ENCODE peak calls at places on chromosome 3, in five cellular contexts. V is GM06990, O is Caco-2, M is heart left ventricle, I is transverse colon. F is an unnamed sample.
A peak's percentile ranks its signal among the peaks of the same experiment; 100 is the strongest.

GRCh38 chr3:22542311-22542710 is 660.8 kb upstream of the UBE2E2 start:
- DNase-seq in M (no peak), V (no peak), I (no peak), O (no peak), F (no peak)

GRCh38 chr3:195385526-195385925 is 57.3 kb downstream of the ACAP2 start:
- DNase-seq in M (no peak), O (no peak), I (no peak), V (no peak), F (no peak)

GRCh38 chr3:39183231-39184080 is 8.9 kb downstream of the XIRP1 start:
- DNase-seq in V (no peak), O (no peak), I (no peak), M (no peak), F (no peak)

GRCh38 chr3:178845446-178846118 is 226.0 kb downstream of the ZMAT3 start:
- DNase-seq in M (no peak), I (no peak), V (no peak), O (no peak), F (no peak)

GRCh38 chr3:10515884-10516495 is 10.6 kb upstream of the ATP2B2 start:
- DNase-seq in V (no peak), M (peak; percentile 17), O (peak; percentile 20), I (no peak), F (no peak)

GRCh38 chr3:14319654-14320182 is 82.7 kb upstream of the SLC6A6 start:
- DNase-seq in M (peak; percentile 31), I (peak; percentile 49), O (peak; percentile 85), V (peak; percentile 52), F (peak; percentile 65)

GRCh38 chr3:145959457-145960088 is 201.4 kb downstream of the PLOD2 start:
- DNase-seq in M (no peak), O (no peak), I (no peak), V (no peak), F (no peak)

GRCh38 chr3:20310629-20311028 is 124.6 kb upstream of the SGO1 start:
- DNase-seq in V (no peak), I (no peak), O (no peak), M (peak; percentile 78), F (no peak)

GRCh38 chr3:165640970-165641369 is 196.3 kb downstream of the BCHE start:
- DNase-seq in V (no peak), O (no peak), I (no peak), M (no peak), F (no peak)

GRCh38 chr3:192887701-192888100 is 30.0 kb downstream of the MB21D2 start:
- DNase-seq in I (no peak), M (no peak), O (peak; percentile 57), V (no peak), F (no peak)

GRCh38 chr3:108500728-108501127 is 9.7 kb downstream of the MYH15 start:
- DNase-seq in I (no peak), V (no peak), O (no peak), M (no peak), F (no peak)

GRCh38 chr3:71771126-71771525 is 13.8 kb downstream of the PROK2 start:
- DNase-seq in I (no peak), V (no peak), O (no peak), M (no peak), F (no peak)

GRCh38 chr3:12049675-12050074 is 45.5 kb downstream of the SYN2 start:
- DNase-seq in O (no peak), V (no peak), M (no peak), I (no peak), F (no peak)

GRCh38 chr3:100086401-100086800 is 27.9 kb downstream of the FILIP1L start:
- DNase-seq in O (no peak), V (no peak), M (no peak), I (no peak), F (no peak)

GRCh38 chr3:134799393-134799792 is 4.3 kb downstream of the EPHB1 start:
- DNase-seq in O (no peak), I (no peak), V (no peak), M (no peak), F (no peak)

GRCh38 chr3:136792931-136793330 is 26.0 kb upstream of the SLC35G2 start:
- DNase-seq in I (no peak), V (no peak), M (no peak), O (no peak), F (peak; percentile 19)

GRCh38 chr3:105598047-105598796 is 231.5 kb downstream of the ALCAM start:
- DNase-seq in O (no peak), V (no peak), I (no peak), M (no peak), F (no peak)

GRCh38 chr3:168431436-168431835 is 335.7 kb upstream of the GOLIM4 start:
- DNase-seq in M (no peak), V (no peak), O (no peak), I (no peak), F (no peak)

GRCh38 chr3:51931756-51932155 is 9.9 kb downstream of the RRP9 start:
- DNase-seq in V (no peak), I (no peak), O (no peak), M (no peak), F (no peak)

GRCh38 chr3:37453393-37454391 is 279.3 kb upstream of the LRRFIP2 start:
- DNase-seq in O (peak; percentile 59), I (peak; percentile 40), M (peak; percentile 90), V (no peak), F (no peak)

GRCh38 chr3:112738366-112738765 is 97.4 kb upstream of the CCDC80 start:
- DNase-seq in M (no peak), O (no peak), V (no peak), I (no peak), F (no peak)

GRCh38 chr3:141039573-141039972 is 11.6 kb upstream of the SPSB4 start:
- DNase-seq in M (no peak), O (no peak), V (no peak), I (no peak), F (no peak)

GRCh38 chr3:20417390-20417789 is 231.4 kb upstream of the SGO1 start:
- DNase-seq in M (no peak), I (no peak), O (no peak), V (no peak), F (no peak)

GRCh38 chr3:107957506-107957905 is 133.3 kb downstream of the CD47 start:
- DNase-seq in M (no peak), O (no peak), V (no peak), I (no peak), F (no peak)

GRCh38 chr3:146187334-146187950 is 26.5 kb upstream of the PLOD2 start:
- DNase-seq in V (no peak), I (no peak), M (no peak), O (no peak), F (peak; percentile 37)

GRCh38 chr3:164155386-164155785 is 922.9 kb downstream of the SI start:
- DNase-seq in V (no peak), M (no peak), I (no peak), O (no peak), F (no peak)

GRCh38 chr3:190070623-190071347 is 49.9 kb downstream of the P3H2 start:
- DNase-seq in I (no peak), V (no peak), M (no peak), O (no peak), F (no peak)

GRCh38 chr3:79027593-79027992 is 740.2 kb downstream of the ROBO1 start:
- DNase-seq in V (no peak), M (no peak), O (no peak), I (no peak), F (no peak)

GRCh38 chr3:58027704-58028317 is 19.6 kb downstream of the FLNB start:
- DNase-seq in M (no peak), O (no peak), I (no peak), V (no peak), F (peak; percentile 59)

GRCh38 chr3:186083746-186084145 is 25.1 kb downstream of the ETV5 start:
- DNase-seq in V (no peak), M (no peak), O (no peak), I (no peak), F (no peak)

GRCh38 chr3:62201438-62202035 is 171.8 kb downstream of the FEZF2 start:
- DNase-seq in V (no peak), O (no peak), M (no peak), I (no peak), F (peak; percentile 50)

GRCh38 chr3:89108154-89108553 is 733 bp downstream of the EPHA3 start:
- DNase-seq in V (no peak), O (no peak), M (no peak), I (no peak), F (peak; percentile 40)
- H3K27me3 ChIP-seq in V (no peaks in the 10 kb centered on the region), O (no peaks in the 10 kb centered on the region), M (no peaks in the 10 kb centered on the region), I (peaks cover 53% of the 10 kb centered on the region), F (no peaks in the 10 kb centered on the region)

GRCh38 chr3:147371771-147372340 is 34.5 kb downstream of the ZIC4 start:
- DNase-seq in I (no peak), V (no peak), M (no peak), O (no peak), F (no peak)
- H3K4me3 ChIP-seq in I (no peak overlapping the region), V (no peak overlapping the region), M (no peak overlapping the region), O (no peak overlapping the region), F (no peak overlapping the region)

GRCh38 chr3:182226995-182227394 is 515.3 kb downstream of the SOX2 start:
- DNase-seq in V (no peak), O (no peak), I (no peak), M (no peak), F (no peak)
- H3K27me3 ChIP-seq in V (no peaks in the 10 kb centered on the region), O (no peaks in the 10 kb centered on the region), I (no peaks in the 10 kb centered on the region), M (no peaks in the 10 kb centered on the region), F (no peaks in the 10 kb centered on the region)

DNA sequence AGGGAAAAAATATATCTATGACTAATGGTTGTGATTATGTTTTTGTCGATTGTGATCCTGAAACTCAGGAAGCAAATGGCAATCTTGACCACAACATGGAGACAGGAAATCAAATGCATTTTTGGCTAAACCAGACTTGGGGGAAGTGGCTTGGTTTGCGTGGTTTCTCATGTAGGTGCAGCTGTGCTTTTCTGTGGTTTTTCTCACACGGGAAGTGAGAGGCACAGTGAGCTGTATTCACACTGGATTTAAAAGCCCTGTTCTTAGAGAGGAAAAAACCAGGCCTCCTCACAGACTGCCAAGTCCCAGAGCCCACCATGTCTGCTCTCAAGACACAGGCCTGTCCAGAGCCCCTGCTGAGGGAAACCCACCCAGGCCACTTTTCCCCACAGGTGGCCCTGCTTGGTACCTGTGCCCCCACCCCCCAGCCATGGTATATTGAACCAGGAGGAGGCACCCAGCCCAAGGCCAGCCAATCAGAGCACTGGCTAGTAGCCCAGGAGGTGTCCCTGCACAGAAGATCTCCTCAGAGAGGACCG is 46.2 kb downstream of the BTD start:
- DNase-seq in M (no peak), O (no peak), I (peak; percentile 54), V (peak; percentile 77), F (no peak)
- H3K4me3 ChIP-seq in M (no peak overlapping the region), O (no peak overlapping the region), I (no peak overlapping the region), V (no peak overlapping the region), F (no peak overlapping the region)

F was measured in HAP-1.